ENCODE peak calls at places on chromosomes 11 and 22, in four cellular contexts. P is K562, X is WTC11, D is HepG2. J is an unnamed sample.

GRCh38 chr22:44005524-44005923 is 18.6 kb upstream of the PARVB start:
- DNase-seq in P (no peak), X (no peak), D (no peak), J (no peak)

GRCh38 chr11:28878025-28878424 is 769.8 kb downstream of the METTL15 start:
- DNase-seq in P (no peak), X (no peak), D (no peak), J (no peak)

GRCh38 chr11:96607890-96608558 is 218.2 kb downstream of the JRKL start:
- DNase-seq in P (no peak), X (no peak), D (no peak), J (no peak)

GRCh38 chr11:123640677-123641494 is 13.5 kb downstream of the SCN3B start:
- DNase-seq in P (peak), X (peak), D (peak), J (no peak)

GRCh38 chr22:23566716-23567475 is 13.2 kb downstream of the IGLL1 start:
- DNase-seq in P (no peak), X (no peak), D (no peak), J (no peak)

GRCh38 chr11:45000918-45001317 is 50.2 kb upstream of the TP53I11 start:
- DNase-seq in P (no peak), X (no peak), D (no peak), J (no peak)

GRCh38 chr11:20057055-20057943 is 103.0 kb downstream of the DBX1 start:
- DNase-seq in P (no peak), X (no peak), D (no peak), J (no peak)

GRCh38 chr11:27041141-27041869 is 690 bp downstream of the BBOX1 start:
- DNase-seq in P (no peak), X (no peak), D (no peak), J (no peak)

GRCh38 chr11:69645801-69646492 is 5.0 kb downstream of the CCND1 start:
- DNase-seq in P (no peak), X (no peak), D (no peak), J (no peak)

GRCh38 chr11:65569164-65569972 is 909 bp upstream of the ZNRD2 start:
- DNase-seq in P (no peak), X (no peak), D (no peak), J (no peak)

GRCh38 chr11:111645657-111646316 is 43.5 kb downstream of the SIK2 start:
- DNase-seq in P (no peak), X (no peak), D (no peak), J (no peak)

GRCh38 chr11:126647735-126648134 is 292.2 kb downstream of the ST3GAL4 start:
- DNase-seq in P (no peak), X (no peak), D (no peak), J (no peak)

GRCh38 chr22:36377022-36377631 is 10.6 kb downstream of the MYH9 start:
- DNase-seq in P (no peak), X (no peak), D (no peak), J (no peak)

GRCh38 chr11:27012254-27012921 is 18.5 kb downstream of the FIBIN start:
- DNase-seq in P (no peak), X (no peak), D (no peak), J (no peak)

GRCh38 chr22:17121235-17122195 is at the start of gene TMEM121B:
- DNase-seq in P (peak), X (peak), D (no peak), J (no peak)

GRCh38 chr11:73931039-73931645 is 19.7 kb upstream of the DNAJB13 start:
- DNase-seq in P (peak), X (peak), D (peak), J (no peak)

GRCh38 chr11:2380807-2381350 is 3.8 kb downstream of the CD81 start:
- DNase-seq in P (no peak), X (no peak), D (no peak), J (peak)

GRCh38 chr11:86559311-86559945 is 113.0 kb downstream of the ME3 start:
- DNase-seq in P (no peak), X (no peak), D (no peak), J (no peak)
- TF ChIP-seq NR2C2 in P (no peak), X (no peak), D (no peak), J (no peak)

GRCh38 chr11:101618691-101619090 is 34.9 kb upstream of the TRPC6 start:
- DNase-seq in P (no peak), X (no peak), D (no peak), J (no peak)

GRCh38 chr11:101612481-101612880 is 28.7 kb upstream of the TRPC6 start:
- DNase-seq in P (no peak), X (no peak), D (no peak), J (no peak)

GRCh38 chr11:101620026-101620425 is 36.2 kb upstream of the TRPC6 start:
- DNase-seq in P (no peak), X (no peak), D (no peak), J (no peak)

DNA sequence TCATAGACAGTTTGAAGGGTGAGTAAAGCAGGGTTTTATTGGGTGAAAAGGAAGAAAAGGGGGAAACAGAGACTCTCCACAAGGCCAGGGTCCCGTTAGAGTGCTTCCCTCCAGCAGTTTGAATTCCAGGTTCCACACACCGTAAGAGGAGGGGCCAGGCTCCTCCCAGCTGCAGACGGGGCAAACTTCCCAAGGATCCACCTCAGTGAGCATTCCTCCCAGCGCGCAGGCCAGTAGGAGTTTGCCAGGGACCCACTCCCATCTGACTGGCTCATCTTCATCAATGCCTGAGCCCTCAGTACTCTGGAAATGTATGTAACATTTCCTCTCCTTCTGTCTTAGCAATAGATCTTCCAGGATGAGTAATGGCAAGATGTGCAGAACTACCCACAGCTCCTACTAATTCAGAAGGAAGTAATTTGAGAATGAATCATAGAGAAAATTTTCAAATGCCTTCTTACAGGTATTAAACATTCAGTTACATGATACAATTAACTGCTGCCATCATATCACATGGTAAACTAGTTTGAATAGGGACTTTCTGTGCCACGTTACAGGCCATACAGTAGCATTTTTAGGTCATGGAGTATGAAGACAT is 34.0 kb upstream of the TRPC6 start:
- DNase-seq in P (no peak), X (peak), D (no peak), J (no peak)
- TF ChIP-seq NR2C2 in P (no peak), X (no peak), D (no peak), J (no peak)

DNA sequence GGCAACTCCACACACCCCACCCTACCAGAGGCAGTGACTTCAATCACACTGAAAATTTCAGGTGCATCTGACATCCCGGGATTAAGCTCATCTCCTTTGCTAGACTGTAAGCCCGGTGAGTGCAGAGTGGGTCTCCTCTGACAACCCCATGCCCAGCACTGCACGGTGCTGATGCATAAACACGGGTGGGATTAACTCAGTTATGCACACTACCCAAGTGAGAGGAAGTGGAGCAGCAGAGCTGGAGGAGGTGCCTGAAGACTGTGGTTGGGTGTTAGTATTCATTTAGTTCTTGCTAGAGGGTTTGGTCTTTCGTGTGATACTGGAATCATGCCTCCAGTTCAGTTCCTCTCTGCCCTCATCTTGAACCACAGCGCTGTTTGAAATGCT is 6.5 kb downstream of the ARSA start:
- DNase-seq in P (no peak), X (no peak), D (no peak), J (peak)
- TF ChIP-seq NR2C2 in P (no peak), X (no peak), D (no peak), J (no peak)

GRCh38 chr11:130455493-130456127 is 7.2 kb downstream of the ADAMTS15 start:
- DNase-seq in P (no peak), X (no peak), D (no peak), J (no peak)
- TF ChIP-seq NR2C2 in P (no peak), X (no peak), D (no peak), J (no peak)

GRCh38 chr11:11163256-11163655 is 189.8 kb downstream of the CSNK2A3 start:
- DNase-seq in P (peak), X (no peak), D (peak), J (no peak)
- TF ChIP-seq NR2C2 in P (no peak), X (no peak), D (no peak), J (no peak)

GRCh38 chr11:95095858-95096587 is 6.4 kb downstream of the ENDOD1 start:
- DNase-seq in P (no peak), X (no peak), D (no peak), J (peak)
- TF ChIP-seq NR2C2 in P (no peak), X (no peak), D (no peak), J (no peak)

GRCh38 chr22:20116376-20116950 is 559 bp downstream of the RANBP1 start:
- DNase-seq in P (peak), X (no peak), D (no peak), J (no peak)

GRCh38 chr22:20117656-20118571 is 888 bp upstream of the TRMT2A start:
- DNase-seq in P (peak), X (no peak), D (no peak), J (no peak)

GRCh38 chr22:20116951-20117645 is at the start of gene TRMT2A:
- DNase-seq in P (peak), X (peak), D (peak), J (peak)

GRCh38 chr22:20114506-20115475 is 1.1 kb upstream of the RANBP1 start:
- DNase-seq in P (no peak), X (no peak), D (no peak), J (no peak)

DNA sequence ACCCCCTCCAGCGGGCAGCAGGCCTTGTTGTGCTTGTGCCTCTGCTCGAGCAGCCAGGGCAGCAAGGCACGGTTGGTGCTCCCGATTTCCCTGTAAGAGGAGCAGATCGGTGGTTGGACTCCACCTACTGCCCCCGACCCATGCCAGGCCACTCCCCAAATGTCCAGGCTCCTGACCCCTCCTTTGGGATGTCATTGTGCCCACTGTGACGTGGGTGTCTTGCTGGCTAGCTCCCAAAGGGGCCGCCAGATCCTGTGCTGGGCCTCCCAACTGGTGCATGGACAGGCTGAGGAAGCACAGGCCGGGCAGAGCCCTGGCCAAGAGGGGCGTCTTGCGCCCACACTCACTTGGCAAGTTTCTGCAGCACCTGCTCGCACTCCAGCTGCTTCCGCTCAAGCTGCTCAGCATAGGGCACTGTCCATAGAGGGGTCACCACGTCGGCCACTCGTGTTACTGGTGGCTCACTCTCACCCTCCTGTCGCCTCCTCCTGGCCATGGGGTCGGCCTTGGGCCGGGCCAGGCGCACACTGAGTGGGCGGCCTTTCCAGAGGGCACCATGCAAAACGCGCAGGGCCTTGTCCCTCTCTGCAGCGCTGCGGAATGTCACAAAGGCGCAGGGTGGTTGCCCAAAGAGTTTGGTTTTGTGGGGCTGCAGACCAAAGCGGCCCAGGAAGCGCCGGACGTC is at the start of gene RANBP1:
- DNase-seq in P (peak), X (no peak), D (no peak), J (no peak)
- TF ChIP-seq NR2C2 in P (no peak), X (no peak), D (no peak), J (no peak)

GRCh38 chr11:122103366-122103765 is 12.6 kb downstream of the BLID start:
- DNase-seq in P (no peak), X (no peak), D (no peak), J (no peak)

GRCh38 chr11:122099345-122100045 is 16.5 kb downstream of the BLID start:
- DNase-seq in P (no peak), X (no peak), D (no peak), J (no peak)

GRCh38 chr11:122100222-122101080 is 15.6 kb downstream of the BLID start:
- DNase-seq in P (no peak), X (peak), D (no peak), J (no peak)

GRCh38 chr11:122102426-122102825 is 13.6 kb downstream of the BLID start:
- DNase-seq in P (no peak), X (no peak), D (no peak), J (no peak)

GRCh38 chr11:122101625-122102291 is 14.3 kb downstream of the BLID start:
- DNase-seq in P (no peak), X (peak), D (peak), J (no peak)
- TF ChIP-seq NR2C2 in P (no peak), X (no peak), D (no peak), J (no peak)

DNA sequence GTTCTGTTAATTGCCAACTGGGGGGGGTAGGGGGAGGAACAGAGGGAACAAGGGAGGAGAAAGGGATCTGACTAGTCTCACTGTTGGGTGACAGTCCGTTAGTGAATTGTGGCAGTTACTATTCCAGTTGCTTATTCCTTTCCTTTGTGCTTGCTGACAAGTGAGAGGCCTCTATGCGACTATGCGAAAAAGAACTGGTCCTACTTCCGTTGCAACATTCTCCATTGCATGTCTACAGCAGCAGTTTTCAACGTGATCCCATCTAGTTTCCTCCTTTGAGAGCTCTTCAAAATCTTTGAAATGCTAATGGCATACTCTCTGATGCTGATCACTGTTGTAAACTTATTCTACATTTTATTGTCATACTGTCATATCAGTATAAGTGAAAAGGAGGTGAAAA is 672.2 kb downstream of the LRRC4C start:
- DNase-seq in P (no peak), X (no peak), D (no peak), J (no peak)
- TF ChIP-seq NR2C2 in P (no peak), X (no peak), D (no peak), J (no peak)

J was measured in GM12878.